ENCODE peak calls at places on chromosomes 16 and 17, in nine cellular contexts. D, S, W, M, E, C, Z, U and P are unnamed samples.

GRCh38 chr17:42944211-42944610 is 20.0 kb downstream of the AARSD1 start:
- DNase-seq in Z (no peak), W (no peak), S (no peak), E (no peak), C (peak; percentile 40), D (no peak), M (no peak), U (no peak), P (no peak)

GRCh38 chr17:75370288-75370687 is 35.2 kb downstream of the GRB2 start:
- DNase-seq in D (no peak), W (no peak), E (no peak), S (no peak), M (peak; percentile 74), C (no peak), Z (peak; percentile 26), U (no peak), P (no peak)

GRCh38 chr17:70091681-70092080 is 16.7 kb downstream of the KCNJ16 start:
- DNase-seq in U (no peak), M (no peak), D (no peak), C (peak; percentile 62), E (no peak), Z (no peak), S (no peak), W (no peak), P (no peak)

GRCh38 chr17:40846515-40847155 is 20.4 kb downstream of the KRT12 start:
- DNase-seq in D (no peak), E (no peak), W (no peak), C (no peak), U (no peak), S (no peak), Z (no peak), M (no peak), P (no peak)

GRCh38 chr16:7185689-7186088 is 147.0 kb upstream of the RBFOX1 start:
- DNase-seq in D (no peak), Z (no peak), E (no peak), M (no peak), U (no peak), C (no peak), W (no peak), S (no peak), P (no peak)

GRCh38 chr16:27843800-27844199 is 219.7 kb downstream of the GSG1L start:
- DNase-seq in S (no peak), U (no peak), C (no peak), W (no peak), E (no peak), D (no peak), M (no peak), Z (no peak), P (no peak)

GRCh38 chr17:18362509-18363020 is 785 bp downstream of the SHMT1 start:
- DNase-seq in M (peak; percentile 72), E (peak; percentile 91), U (peak; percentile 64), D (peak; percentile 51), W (peak; percentile 82), C (no peak), S (no peak), Z (peak; percentile 33), P (no peak)

GRCh38 chr16:50902457-50902856 is 160.6 kb downstream of the CYLD start:
- DNase-seq in Z (no peak), S (no peak), C (no peak), M (no peak), D (no peak), E (no peak), U (no peak), W (no peak), P (no peak)

GRCh38 chr16:80932725-80933124 is 74.0 kb downstream of the CMC2 start:
- DNase-seq in S (no peak), C (peak; percentile 80), M (peak; percentile 33), D (peak; percentile 60), Z (peak; percentile 46), E (peak; percentile 44), U (peak; percentile 51), W (peak; percentile 52), P (no peak)

GRCh38 chr17:35293151-35293837 is 50.4 kb downstream of the SLFN5 start:
- DNase-seq in C (no peak), S (no peak), D (no peak), E (no peak), W (no peak), Z (no peak), M (no peak), U (no peak), P (no peak)

GRCh38 chr16:67873435-67874146 is 739 bp downstream of the EDC4 start:
- DNase-seq in M (no peak), W (no peak), D (no peak), U (no peak), Z (no peak), S (no peak), C (peak; percentile 7), E (no peak), P (no peak)

GRCh38 chr17:63841350-63842172 is 924 bp downstream of the SMARCD2 start:
- DNase-seq in W (peak; percentile 75), U (peak; percentile 72), Z (peak; percentile 45), S (peak; percentile 88), C (peak; percentile 34), E (peak; percentile 67), M (peak; percentile 66), D (peak; percentile 57), P (peak; percentile 86)

GRCh38 chr16:59558679-59559078 is 824.6 kb upstream of the GOT2 start:
- DNase-seq in S (no peak), Z (no peak), D (no peak), M (no peak), C (no peak), U (no peak), E (no peak), W (no peak), P (no peak)

GRCh38 chr17:62565817-62566216 is 61.7 kb upstream of the MRC2 start:
- DNase-seq in C (peak; percentile 86), S (no peak), W (no peak), D (no peak), U (no peak), Z (no peak), M (no peak), E (no peak), P (no peak)

GRCh38 chr16:66741131-66741900 is 10.1 kb downstream of the DYNC1LI2 start:
- DNase-seq in E (peak; percentile 85), C (peak; percentile 88), Z (peak; percentile 91), S (peak; percentile 88), W (peak; percentile 84), M (peak; percentile 93), U (peak; percentile 95), D (peak; percentile 88), P (peak; percentile 81)

GRCh38 chr17:77324227-77324626 is 183.5 kb downstream of the SEC14L1 start:
- DNase-seq in C (no peak), W (peak; percentile 41), D (peak; percentile 30), Z (no peak), U (peak; percentile 7), S (no peak), E (no peak), M (no peak), P (no peak)

GRCh38 chr17:57295526-57296023 is 39.3 kb downstream of the MSI2 start:
- DNase-seq in C (peak; percentile 71), E (no peak), M (no peak), S (no peak), Z (no peak), D (no peak), W (no peak), U (no peak), P (no peak)

DNA sequence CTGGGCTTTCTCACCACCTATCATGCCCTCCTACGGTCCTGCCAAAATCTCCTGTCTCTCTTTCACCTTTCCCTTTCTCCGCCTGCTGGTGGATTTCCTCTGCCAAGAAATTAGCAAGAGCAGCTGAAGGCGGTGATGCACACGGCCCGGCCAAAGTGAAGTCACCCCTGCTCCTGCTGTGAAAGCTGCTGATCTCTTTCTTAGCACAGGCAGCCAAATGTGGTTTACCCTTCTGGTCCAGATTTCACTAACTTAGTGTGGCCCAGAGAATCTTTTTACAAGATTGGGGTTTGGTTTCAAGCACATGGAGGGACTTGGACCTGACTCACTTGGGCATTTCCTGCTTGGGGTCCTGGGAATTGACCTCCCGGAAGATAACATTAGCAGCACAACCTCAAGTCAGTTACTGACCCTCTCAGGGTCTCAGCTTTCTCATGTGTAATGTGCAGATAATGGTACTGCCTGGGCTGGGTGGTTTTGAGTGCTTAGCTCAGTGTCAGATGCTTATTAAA is 155.7 kb downstream of the SOCS1 start:
- DNase-seq in W (no peak), M (peak; percentile 62), D (peak; percentile 81), U (peak; percentile 51), S (no peak), Z (no peak), C (peak; percentile 100), E (no peak), P (no peak)
- TF ChIP-seq CTCF in W (no peak), M (no peak), D (peak; percentile 28), U (no peak), S (no peak), Z (no peak), C (peak; percentile 53), E (peak; percentile 6), P (no peak)

GRCh38 chr17:33637534-33637933 is 344.4 kb upstream of the ASIC2 start:
- DNase-seq in C (no peak), U (no peak), Z (no peak), D (no peak), E (no peak), S (no peak), W (no peak), M (no peak), P (no peak)
- H3K36me3 ChIP-seq in C (no peaks in the 10 kb centered on the region), U (no peaks in the 10 kb centered on the region), Z (no peaks in the 10 kb centered on the region), D (no peaks in the 10 kb centered on the region), E (no peaks in the 10 kb centered on the region), S (no peaks in the 10 kb centered on the region), W (no peaks in the 10 kb centered on the region), M (no peaks in the 10 kb centered on the region), P (no peaks in the 10 kb centered on the region)

GRCh38 chr16:72092832-72093447 is 480 bp downstream of the TXNL4B start:
- DNase-seq in Z (no peak), U (peak; percentile 12), M (no peak), D (no peak), S (no peak), E (no peak), W (no peak), C (peak; percentile 68), P (no peak)
- H3K4me3 ChIP-seq in Z (peak overlapping the region; percentile 76), U (peak overlapping the region; percentile 60), M (peak overlapping the region; percentile 95), D (peak overlapping the region; percentile 98), S (peak overlapping the region; percentile 93), E (peak overlapping the region; percentile 96), W (peak overlapping the region; percentile 98), C (peak overlapping the region; percentile 80), P (peak overlapping the region; percentile 98)

GRCh38 chr16:29805232-29806095 is 865 bp upstream of the MAZ start:
- DNase-seq in Z (peak; percentile 97), U (peak; percentile 99), D (peak; percentile 96), M (peak; percentile 97), S (peak; percentile 99), W (peak; percentile 99), E (peak; percentile 98), C (peak; percentile 97), P (peak; percentile 98)
- TF ChIP-seq CTCF in Z (no peak), U (no peak), D (peak; percentile 9), M (no peak), S (no peak), W (no peak), E (no peak), C (no peak), P (no peak)

GRCh38 chr17:32007463-32008298 is 498 bp downstream of the LRRC37B start:
- DNase-seq in E (peak; percentile 33), M (peak; percentile 25), U (peak; percentile 69), D (peak; percentile 27), W (peak; percentile 56), S (no peak), Z (peak; percentile 29), C (peak; percentile 19), P (peak; percentile 30)
- H3K36me3 ChIP-seq in E (no peaks in the 10 kb centered on the region), M (no peaks in the 10 kb centered on the region), U (no peaks in the 10 kb centered on the region), D (no peaks in the 10 kb centered on the region), W (no peaks in the 10 kb centered on the region), S (no peaks in the 10 kb centered on the region), Z (no peaks in the 10 kb centered on the region), C (no peaks in the 10 kb centered on the region), P (no peaks in the 10 kb centered on the region)